ENCODE peak calls at places on chromosomes 5 and 9, in five cellular contexts. One of them, this sample, is unnamed.

GRCh38 chr5:122420126-122420525 is 108.1 kb downstream of the SNCAIP start:
- DNase-seq in heart left ventricle: no peak
- DNase-seq in H54: no peak
- DNase-seq in ACHN: no peak
- DNase-seq in EL: no peak
- DNase-seq in this sample: no peak

GRCh38 chr5:83322273-83322924 is 149.1 kb upstream of the VCAN start:
- DNase-seq in heart left ventricle: no peak
- DNase-seq in H54: no peak
- DNase-seq in ACHN: no peak
- DNase-seq in EL: peak
- DNase-seq in this sample: no peak

GRCh38 chr5:172834570-172835245 is 657 bp downstream of the ERGIC1 start:
- DNase-seq in heart left ventricle: no peak
- DNase-seq in H54: no peak
- DNase-seq in ACHN: no peak
- DNase-seq in EL: peak
- DNase-seq in this sample: peak

GRCh38 chr5:53262348-53262970 is 152.9 kb upstream of the MOCS2 start:
- DNase-seq in heart left ventricle: no peak
- DNase-seq in H54: no peak
- DNase-seq in ACHN: peak
- DNase-seq in EL: peak
- DNase-seq in this sample: no peak

GRCh38 chr5:36777105-36777757 is 99.3 kb upstream of the NIPBL start:
- DNase-seq in heart left ventricle: no peak
- DNase-seq in H54: peak
- DNase-seq in ACHN: peak
- DNase-seq in EL: peak
- DNase-seq in this sample: no peak

GRCh38 chr5:158837908-158838307 is 261.8 kb downstream of the EBF1 start:
- DNase-seq in heart left ventricle: no peak
- DNase-seq in H54: no peak
- DNase-seq in ACHN: no peak
- DNase-seq in EL: no peak
- DNase-seq in this sample: peak

GRCh38 chr5:156219483-156219882 is 107.5 kb upstream of the SGCD start:
- DNase-seq in heart left ventricle: no peak
- DNase-seq in H54: no peak
- DNase-seq in ACHN: no peak
- DNase-seq in EL: no peak
- DNase-seq in this sample: no peak

GRCh38 chr5:149632311-149633251 is 51.3 kb downstream of the ARHGEF37 start:
- DNase-seq in heart left ventricle: no peak
- DNase-seq in H54: peak
- DNase-seq in ACHN: peak
- DNase-seq in EL: peak
- DNase-seq in this sample: no peak

GRCh38 chr5:83914199-83914598 is 193.5 kb upstream of the HAPLN1 start:
- DNase-seq in heart left ventricle: no peak
- DNase-seq in H54: no peak
- DNase-seq in ACHN: no peak
- DNase-seq in EL: no peak
- DNase-seq in this sample: no peak

GRCh38 chr9:121213136-121213806 is 11.6 kb upstream of the RAB14 start:
- DNase-seq in heart left ventricle: peak
- DNase-seq in H54: peak
- DNase-seq in ACHN: peak
- DNase-seq in EL: peak
- DNase-seq in this sample: peak

GRCh38 chr9:128203024-128203841 is at the start of gene DNM1:
- DNase-seq in heart left ventricle: peak
- DNase-seq in H54: peak
- DNase-seq in ACHN: peak
- DNase-seq in EL: peak
- DNase-seq in this sample: peak

GRCh38 chr5:132180134-132180745 is 47.4 kb downstream of the P4HA2 start:
- DNase-seq in heart left ventricle: no peak
- DNase-seq in H54: peak
- DNase-seq in ACHN: peak
- DNase-seq in EL: peak
- DNase-seq in this sample: no peak

GRCh38 chr9:137163101-137163661 is 6.7 kb downstream of the LRRC26 start:
- DNase-seq in heart left ventricle: no peak
- DNase-seq in H54: no peak
- DNase-seq in ACHN: no peak
- DNase-seq in EL: peak
- DNase-seq in this sample: no peak

GRCh38 chr9:107472581-107473335 is 16.8 kb downstream of the KLF4 start:
- DNase-seq in heart left ventricle: no peak
- DNase-seq in H54: no peak
- DNase-seq in ACHN: no peak
- DNase-seq in EL: no peak
- DNase-seq in this sample: no peak

GRCh38 chr9:136668983-136669790 is 6.5 kb downstream of the EGFL7 start:
- DNase-seq in heart left ventricle: no peak
- DNase-seq in H54: peak
- DNase-seq in ACHN: peak
- DNase-seq in EL: no peak
- DNase-seq in this sample: no peak

GRCh38 chr9:121026260-121026691 is 23.8 kb downstream of the C5 start:
- DNase-seq in heart left ventricle: no peak
- DNase-seq in H54: no peak
- DNase-seq in ACHN: no peak
- DNase-seq in EL: peak
- DNase-seq in this sample: no peak

GRCh38 chr5:84518862-84519261 is 134.2 kb upstream of the EDIL3 start:
- DNase-seq in heart left ventricle: no peak
- DNase-seq in H54: no peak
- DNase-seq in ACHN: no peak
- DNase-seq in EL: no peak
- DNase-seq in this sample: no peak

GRCh38 chr5:105030153-105030552 is 1467.6 kb upstream of the NUDT12 start:
- DNase-seq in heart left ventricle: no peak
- DNase-seq in H54: no peak
- DNase-seq in ACHN: no peak
- DNase-seq in EL: no peak
- DNase-seq in this sample: no peak

GRCh38 chr9:95971815-95972214 is 96.3 kb downstream of the ERCC6L2 start:
- DNase-seq in heart left ventricle: no peak
- DNase-seq in H54: no peak
- DNase-seq in ACHN: no peak
- DNase-seq in EL: no peak
- DNase-seq in this sample: no peak

GRCh38 chr5:54944364-54944763 is 41.0 kb downstream of the ESM1 start:
- DNase-seq in heart left ventricle: no peak
- DNase-seq in H54: no peak
- DNase-seq in ACHN: peak
- DNase-seq in EL: peak
- DNase-seq in this sample: no peak

GRCh38 chr9:128026255-128027165 is 40.6 kb downstream of the NAIF1 start:
- DNase-seq in heart left ventricle: no peak
- DNase-seq in H54: no peak
- DNase-seq in ACHN: no peak
- DNase-seq in EL: no peak
- DNase-seq in this sample: peak

GRCh38 chr5:55618318-55618717 is 83.6 kb upstream of the PLPP1 start:
- DNase-seq in heart left ventricle: no peak
- DNase-seq in H54: no peak
- DNase-seq in ACHN: no peak
- DNase-seq in EL: no peak
- DNase-seq in this sample: no peak

GRCh38 chr5:1509346-1510085 is 14.2 kb downstream of the LPCAT1 start:
- DNase-seq in heart left ventricle: peak
- DNase-seq in H54: no peak
- DNase-seq in ACHN: no peak
- DNase-seq in EL: no peak
- DNase-seq in this sample: peak

GRCh38 chr9:131258186-131258585 is 18.1 kb downstream of the FAM78A start:
- DNase-seq in heart left ventricle: peak
- DNase-seq in H54: no peak
- DNase-seq in ACHN: no peak
- DNase-seq in EL: no peak
- DNase-seq in this sample: no peak

GRCh38 chr5:150255659-150256415 is 33.7 kb downstream of the CAMK2A start:
- DNase-seq in heart left ventricle: no peak
- DNase-seq in H54: no peak
- DNase-seq in ACHN: no peak
- DNase-seq in EL: no peak
- DNase-seq in this sample: no peak

GRCh38 chr9:98038958-98039357 is 17.6 kb upstream of the NANS start:
- DNase-seq in heart left ventricle: no peak
- DNase-seq in H54: no peak
- DNase-seq in ACHN: no peak
- DNase-seq in EL: no peak
- DNase-seq in this sample: no peak

GRCh38 chr5:155554500-155554899 is 540.9 kb downstream of the KIF4B start:
- DNase-seq in heart left ventricle: no peak
- DNase-seq in H54: no peak
- DNase-seq in ACHN: no peak
- DNase-seq in EL: no peak
- DNase-seq in this sample: no peak

GRCh38 chr9:126916909-126917308 is 2.3 kb downstream of the RALGPS1 start:
- DNase-seq in heart left ventricle: no peak
- DNase-seq in H54: no peak
- DNase-seq in ACHN: peak
- DNase-seq in EL: no peak
- DNase-seq in this sample: no peak

GRCh38 chr9:135272608-135273007 is 185.1 kb downstream of the OLFM1 start:
- DNase-seq in heart left ventricle: no peak
- DNase-seq in H54: no peak
- DNase-seq in ACHN: no peak
- DNase-seq in EL: no peak
- DNase-seq in this sample: no peak